ENCODE peak calls at places on chromosomes 4 and X, in nine cellular contexts. I, N, P, K, V, B, L, H and J are unnamed samples.
A peak's percentile ranks its signal among the peaks of the same experiment; 100 is the strongest.

GRCh38 chr4:147801820-147802219 is 69.9 kb downstream of the ARHGAP10 start:
- DNase-seq in I (no peak), B (no peak), P (no peak), L (no peak), H (no peak), K (no peak), N (no peak), V (no peak), J (no peak)

GRCh38 chr4:127249066-127249766 is 383.5 kb upstream of the INTU start:
- DNase-seq in L (no peak), I (no peak), V (peak; percentile 18), P (no peak), N (peak; percentile 57), H (no peak), B (no peak), K (peak; percentile 17), J (no peak)

GRCh38 chr4:47372561-47372960 is 90.9 kb downstream of the COMMD8 start:
- DNase-seq in V (no peak), H (no peak), L (no peak), P (no peak), I (no peak), B (no peak), N (no peak), K (no peak), J (no peak)

GRCh38 chrX:139429913-139430312 is 100.6 kb upstream of the F9 start:
- DNase-seq in K (peak; percentile 16), L (no peak), H (no peak), I (no peak), B (no peak), P (no peak), V (no peak), N (no peak), J (no peak)

GRCh38 chr4:7217453-7218310 is 25.3 kb downstream of the SORCS2 start:
- DNase-seq in L (no peak), K (peak; percentile 61), P (no peak), I (no peak), N (peak; percentile 36), H (no peak), V (no peak), B (no peak), J (no peak)

GRCh38 chr4:57875829-57876392 is 765.7 kb upstream of the IGFBP7 start:
- DNase-seq in K (no peak), L (no peak), H (no peak), P (no peak), N (no peak), V (no peak), B (no peak), I (no peak), J (no peak)

GRCh38 chrX:130109429-130110378 is 593 bp downstream of the ELF4 start:
- DNase-seq in L (no peak), I (no peak), N (peak; percentile 62), K (peak; percentile 18), H (peak; percentile 86), B (no peak), V (peak; percentile 90), P (no peak), J (no peak)

GRCh38 chr4:77699731-77700210 is 94.2 kb downstream of the CXCL13 start:
- DNase-seq in B (no peak), I (no peak), H (no peak), P (peak; percentile 55), N (peak; percentile 84), K (peak; percentile 38), V (no peak), L (no peak), J (no peak)

GRCh38 chr4:794911-795725 is 30.8 kb downstream of the CPLX1 start:
- DNase-seq in V (peak; percentile 88), L (no peak), B (no peak), P (no peak), N (no peak), K (peak; percentile 37), H (peak; percentile 69), I (no peak), J (no peak)

GRCh38 chrX:13659057-13659456 is 6.1 kb downstream of the TCEANC start:
- DNase-seq in V (peak; percentile 58), P (no peak), H (no peak), I (no peak), K (no peak), L (no peak), B (no peak), N (peak; percentile 73), J (no peak)

GRCh38 chr4:173005912-173006633 is 162.5 kb upstream of the GALNT7 start:
- DNase-seq in L (no peak), H (no peak), B (no peak), I (no peak), N (no peak), P (no peak), K (no peak), V (no peak), J (peak; percentile 66)

GRCh38 chr4:2761035-2761923 is 5.1 kb upstream of the TNIP2 start:
- DNase-seq in B (no peak), L (no peak), H (peak; percentile 81), K (no peak), I (no peak), P (no peak), V (peak; percentile 72), N (no peak), J (no peak)

GRCh38 chr4:151175754-151176153 is 76.3 kb downstream of the RPS3A start:
- DNase-seq in N (no peak), B (no peak), K (no peak), I (no peak), H (no peak), L (no peak), V (no peak), P (no peak), J (no peak)

GRCh38 chrX:96791559-96791958 is 92.1 kb upstream of the RPA4 start:
- DNase-seq in B (peak; percentile 28), I (no peak), K (peak; percentile 29), P (no peak), V (no peak), N (no peak), H (no peak), L (no peak), J (no peak)

GRCh38 chrX:107146670-107147069 is 28.0 kb upstream of the RBM41 start:
- DNase-seq in V (no peak), N (peak; percentile 24), H (no peak), I (no peak), K (no peak), B (no peak), P (no peak), L (no peak), J (no peak)

GRCh38 chrX:50536955-50537354 is 66.3 kb upstream of the DGKK start:
- DNase-seq in L (no peak), I (no peak), K (no peak), V (no peak), B (no peak), H (no peak), N (no peak), P (no peak), J (no peak)

GRCh38 chr4:185222598-185222997 is 13.2 kb downstream of the SNX25 start:
- DNase-seq in V (peak; percentile 84), L (no peak), H (no peak), I (no peak), N (peak; percentile 75), K (peak; percentile 79), P (no peak), B (no peak), J (no peak)

GRCh38 chr4:42654606-42655005 is 2.3 kb downstream of the ATP8A1 start:
- DNase-seq in I (no peak), V (peak; percentile 81), H (no peak), L (no peak), B (no peak), N (peak; percentile 59), K (peak; percentile 58), P (no peak), J (peak; percentile 35)

GRCh38 chr4:5018603-5019002 is 655 bp downstream of the CYTL1 start:
- DNase-seq in I (no peak), B (no peak), V (no peak), K (no peak), H (no peak), P (no peak), N (no peak), L (no peak), J (no peak)

GRCh38 chr4:108351806-108352205 is 183.1 kb upstream of the LEF1 start:
- DNase-seq in K (no peak), N (no peak), L (no peak), B (no peak), P (no peak), H (no peak), V (no peak), I (no peak), J (no peak)

GRCh38 chrX:13050151-13050550 is 5.7 kb upstream of the FAM9C start:
- DNase-seq in H (no peak), K (no peak), I (no peak), B (no peak), V (no peak), N (no peak), P (no peak), L (no peak), J (no peak)

GRCh38 chrX:44580466-44580865 is 37.8 kb upstream of the FUNDC1 start:
- DNase-seq in B (no peak), V (no peak), I (no peak), P (no peak), K (peak; percentile 2), H (no peak), N (peak; percentile 78), L (no peak), J (no peak)

GRCh38 chrX:15328131-15328530 is 7.2 kb downstream of the PIGA start:
- DNase-seq in K (no peak), P (no peak), H (no peak), N (no peak), V (no peak), I (no peak), L (no peak), B (no peak), J (no peak)

GRCh38 chr4:186669159-186669720 is 54.4 kb downstream of the FAT1 start:
- DNase-seq in V (peak; percentile 59), L (no peak), B (no peak), H (no peak), N (peak; percentile 64), I (no peak), P (no peak), K (peak; percentile 60), J (no peak)

GRCh38 chrX:130174051-130174704 is 2.4 kb downstream of the RAB33A start:
- DNase-seq in V (peak; percentile 85), K (peak; percentile 71), L (no peak), I (peak; percentile 8), P (no peak), N (peak; percentile 73), B (peak; percentile 38), H (no peak), J (peak; percentile 79)

GRCh38 chr4:44415251-44415650 is 33.4 kb downstream of the KCTD8 start:
- DNase-seq in H (no peak), V (no peak), P (no peak), K (no peak), L (no peak), I (no peak), N (no peak), B (no peak), J (no peak)

GRCh38 chr4:165152527-165152926 is 39.9 kb upstream of the TMEM192 start:
- DNase-seq in B (no peak), V (no peak), P (no peak), K (peak; percentile 11), N (no peak), I (no peak), L (no peak), H (no peak), J (no peak)

GRCh38 chrX:118655561-118656246 is 71.7 kb upstream of the IL13RA1 start:
- DNase-seq in N (peak; percentile 51), B (no peak), V (no peak), H (no peak), I (no peak), K (peak; percentile 9), P (no peak), L (no peak), J (no peak)